ENCODE peak calls at places on chromosomes 6 and 20, in six cellular contexts. One of them, this sample, is unnamed.

GRCh38 chr6:168789699-168790098 is 348.7 kb downstream of the SMOC2 start:
- DNase-seq in Ammon's horn: no peak
- DNase-seq in NCI-H774: no peak
- DNase-seq in NCI-H345: no peak
- DNase-seq in natural killer cell treated with Interleukin-12 subunit alpha and Interleukin-12 subunit beta and Interleukin-15 and Interleukin-18, amount 100 ng/mL, for 72 hours: no peak
- DNase-seq in stimulated activated CD8-positive, alpha-beta memory T cell treated with anti-CD3 and anti-CD28 coated beads, Interleukin-15, amount 100 ng/mL, for 24 hours: no peak
- DNase-seq in this sample: no peak

GRCh38 chr6:2491137-2491536 is 245.7 kb upstream of the GMDS start:
- DNase-seq in stimulated activated CD8-positive, alpha-beta memory T cell treated with anti-CD3 and anti-CD28 coated beads, Interleukin-15, amount 100 ng/mL, for 24 hours: no peak
- DNase-seq in natural killer cell treated with Interleukin-12 subunit alpha and Interleukin-12 subunit beta and Interleukin-15 and Interleukin-18, amount 100 ng/mL, for 72 hours: no peak
- DNase-seq in Ammon's horn: no peak
- DNase-seq in NCI-H345: no peak
- DNase-seq in NCI-H774: no peak
- DNase-seq in this sample: no peak

GRCh38 chr6:154474636-154475428 is 35.7 kb downstream of the CNKSR3 start:
- DNase-seq in stimulated activated CD8-positive, alpha-beta memory T cell treated with anti-CD3 and anti-CD28 coated beads, Interleukin-15, amount 100 ng/mL, for 24 hours: no peak
- DNase-seq in Ammon's horn: no peak
- DNase-seq in natural killer cell treated with Interleukin-12 subunit alpha and Interleukin-12 subunit beta and Interleukin-15 and Interleukin-18, amount 100 ng/mL, for 72 hours: no peak
- DNase-seq in NCI-H345: no peak
- DNase-seq in NCI-H774: no peak
- DNase-seq in this sample: no peak

GRCh38 chr20:46117704-46118467 is at the start of gene CD40:
- DNase-seq in natural killer cell treated with Interleukin-12 subunit alpha and Interleukin-12 subunit beta and Interleukin-15 and Interleukin-18, amount 100 ng/mL, for 72 hours: peak; percentile 87
- DNase-seq in NCI-H774: peak; percentile 78
- DNase-seq in Ammon's horn: peak; percentile 51
- DNase-seq in NCI-H345: peak; percentile 78
- DNase-seq in stimulated activated CD8-positive, alpha-beta memory T cell treated with anti-CD3 and anti-CD28 coated beads, Interleukin-15, amount 100 ng/mL, for 24 hours: peak; percentile 38
- DNase-seq in this sample: peak; percentile 96

GRCh38 chr6:3808759-3809514 is 40.2 kb upstream of the FAM50B start:
- DNase-seq in natural killer cell treated with Interleukin-12 subunit alpha and Interleukin-12 subunit beta and Interleukin-15 and Interleukin-18, amount 100 ng/mL, for 72 hours: no peak
- DNase-seq in Ammon's horn: peak; percentile 43
- DNase-seq in NCI-H345: no peak
- DNase-seq in stimulated activated CD8-positive, alpha-beta memory T cell treated with anti-CD3 and anti-CD28 coated beads, Interleukin-15, amount 100 ng/mL, for 24 hours: no peak
- DNase-seq in NCI-H774: no peak
- DNase-seq in this sample: no peak

GRCh38 chr6:158322724-158323560 is 10.7 kb downstream of the TULP4 start:
- DNase-seq in Ammon's horn: no peak
- DNase-seq in stimulated activated CD8-positive, alpha-beta memory T cell treated with anti-CD3 and anti-CD28 coated beads, Interleukin-15, amount 100 ng/mL, for 24 hours: no peak
- DNase-seq in NCI-H774: no peak
- DNase-seq in natural killer cell treated with Interleukin-12 subunit alpha and Interleukin-12 subunit beta and Interleukin-15 and Interleukin-18, amount 100 ng/mL, for 72 hours: no peak
- DNase-seq in NCI-H345: no peak
- DNase-seq in this sample: peak; percentile 11

GRCh38 chr20:48294942-48295341 is 509.7 kb upstream of the SULF2 start:
- DNase-seq in Ammon's horn: no peak
- DNase-seq in natural killer cell treated with Interleukin-12 subunit alpha and Interleukin-12 subunit beta and Interleukin-15 and Interleukin-18, amount 100 ng/mL, for 72 hours: no peak
- DNase-seq in stimulated activated CD8-positive, alpha-beta memory T cell treated with anti-CD3 and anti-CD28 coated beads, Interleukin-15, amount 100 ng/mL, for 24 hours: no peak
- DNase-seq in NCI-H774: no peak
- DNase-seq in NCI-H345: no peak
- DNase-seq in this sample: no peak

GRCh38 chr6:69936674-69937363 is 70.5 kb downstream of the COL19A1 start:
- DNase-seq in natural killer cell treated with Interleukin-12 subunit alpha and Interleukin-12 subunit beta and Interleukin-15 and Interleukin-18, amount 100 ng/mL, for 72 hours: no peak
- DNase-seq in Ammon's horn: no peak
- DNase-seq in NCI-H774: no peak
- DNase-seq in NCI-H345: no peak
- DNase-seq in stimulated activated CD8-positive, alpha-beta memory T cell treated with anti-CD3 and anti-CD28 coated beads, Interleukin-15, amount 100 ng/mL, for 24 hours: no peak
- DNase-seq in this sample: no peak